ENCODE peak calls at places on chromosomes 11 and 22, in six cellular contexts. O, P, V, C, H and F are unnamed samples.

GRCh38 chr22:24588370-24588755 is 4.5 kb downstream of the LRRC75B start:
- DNase-seq in C (no peak), P (no peak), V (no peak), H (no peak), O (no peak), F (no peak)

GRCh38 chr11:87726511-87726910 is 448.7 kb downstream of the RAB38 start:
- DNase-seq in H (no peak), V (no peak), C (no peak), O (no peak), P (no peak), F (no peak)

GRCh38 chr11:16117989-16118810 is 238.1 kb downstream of the SOX6 start:
- DNase-seq in O (no peak), P (no peak), C (no peak), V (no peak), H (no peak), F (no peak)

GRCh38 chr22:46083383-46084350 is 66.7 kb upstream of the PPARA start:
- DNase-seq in C (no peak), P (no peak), H (no peak), O (no peak), V (no peak), F (no peak)

GRCh38 chr22:50018608-50019291 is 6.2 kb upstream of the IL17REL start:
- DNase-seq in V (no peak), C (no peak), P (no peak), O (no peak), H (no peak), F (no peak)

GRCh38 chr11:86477495-86478155 is 102.9 kb downstream of the CCDC81 start:
- DNase-seq in H (peak), V (no peak), P (no peak), O (no peak), C (no peak), F (no peak)

GRCh38 chr22:39913321-39913720 is 12.4 kb downstream of the GRAP2 start:
- DNase-seq in C (no peak), P (no peak), O (no peak), H (no peak), V (no peak), F (no peak)

GRCh38 chr22:46353483-46354105 is 18.1 kb downstream of the TRMU start:
- DNase-seq in O (no peak), C (no peak), P (no peak), H (no peak), V (no peak), F (no peak)

GRCh38 chr11:126352934-126353801 is 2.3 kb upstream of the ST3GAL4 start:
- DNase-seq in V (no peak), O (no peak), C (peak), H (peak), P (peak), F (no peak)

GRCh38 chr11:60251485-60252207 is 8.7 kb upstream of the MS4A4E start:
- DNase-seq in O (no peak), H (peak), C (peak), P (peak), V (peak), F (no peak)

GRCh38 chr22:37976547-37976946 is 7.8 kb downstream of the SOX10 start:
- DNase-seq in P (no peak), O (no peak), C (no peak), H (no peak), V (no peak), F (no peak)

GRCh38 chr11:6404341-6405038 is 14.2 kb downstream of the SMPD1 start:
- DNase-seq in V (no peak), O (no peak), P (no peak), C (no peak), H (no peak), F (no peak)

GRCh38 chr11:44456544-44457270 is 108.8 kb upstream of the CD82 start:
- DNase-seq in H (no peak), P (no peak), O (peak), V (peak), C (no peak), F (peak)

GRCh38 chr11:14980854-14981253 is 8.7 kb upstream of the CALCA start:
- DNase-seq in O (no peak), P (no peak), V (no peak), C (no peak), H (no peak), F (no peak)

DNA sequence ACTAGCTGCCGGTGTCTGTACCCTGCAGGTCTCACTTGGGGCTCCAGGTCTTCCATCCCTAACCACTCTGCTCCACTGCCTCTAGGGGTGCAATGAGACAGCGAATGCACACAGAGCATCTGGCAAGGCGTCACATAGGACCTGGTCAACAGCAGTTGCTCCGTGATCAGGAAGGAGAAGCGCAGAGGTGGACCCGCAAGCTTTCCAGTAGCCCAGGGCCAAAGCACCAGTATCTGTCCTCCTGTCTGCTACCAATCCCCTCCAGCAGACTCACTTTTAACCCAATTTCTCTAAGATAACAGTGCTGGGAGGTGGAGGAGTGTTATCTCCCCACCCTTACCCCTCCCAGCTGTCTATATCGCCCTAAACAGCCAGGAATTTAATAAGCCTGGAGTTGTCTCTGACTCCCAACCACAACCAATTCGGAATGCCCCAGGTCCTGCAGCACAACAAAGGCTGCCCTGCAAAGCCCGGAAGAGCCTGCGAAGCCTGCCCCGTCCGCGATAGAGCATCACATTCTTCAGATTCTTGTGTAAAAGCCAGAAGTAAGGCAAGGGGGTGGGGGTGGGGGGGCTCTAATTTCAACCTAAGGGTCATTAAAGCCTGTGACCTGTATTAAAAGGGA is 19.3 kb downstream of the MYH9 start:
- DNase-seq in C (peak), P (no peak), O (peak), H (peak), V (no peak), F (no peak)
- TF ChIP-seq ATF3 in C (no peak), P (no peak), O (no peak), H (peak), V (no peak), F (no peak)

GRCh38 chr11:74055938-74056337 is 47.1 kb upstream of the UCP3 start:
- DNase-seq in P (no peak), H (no peak), C (peak), V (peak), O (no peak), F (no peak)
- TF ChIP-seq ATF3 in P (no peak), H (peak), C (no peak), V (no peak), O (no peak), F (no peak)

GRCh38 chr11:996681-997080 is 39.8 kb downstream of the MUC6 start:
- DNase-seq in H (no peak), P (no peak), O (no peak), V (no peak), C (no peak), F (no peak)
- TF ChIP-seq ATF3 in H (no peak), P (no peak), O (no peak), V (no peak), C (no peak), F (no peak)

DNA sequence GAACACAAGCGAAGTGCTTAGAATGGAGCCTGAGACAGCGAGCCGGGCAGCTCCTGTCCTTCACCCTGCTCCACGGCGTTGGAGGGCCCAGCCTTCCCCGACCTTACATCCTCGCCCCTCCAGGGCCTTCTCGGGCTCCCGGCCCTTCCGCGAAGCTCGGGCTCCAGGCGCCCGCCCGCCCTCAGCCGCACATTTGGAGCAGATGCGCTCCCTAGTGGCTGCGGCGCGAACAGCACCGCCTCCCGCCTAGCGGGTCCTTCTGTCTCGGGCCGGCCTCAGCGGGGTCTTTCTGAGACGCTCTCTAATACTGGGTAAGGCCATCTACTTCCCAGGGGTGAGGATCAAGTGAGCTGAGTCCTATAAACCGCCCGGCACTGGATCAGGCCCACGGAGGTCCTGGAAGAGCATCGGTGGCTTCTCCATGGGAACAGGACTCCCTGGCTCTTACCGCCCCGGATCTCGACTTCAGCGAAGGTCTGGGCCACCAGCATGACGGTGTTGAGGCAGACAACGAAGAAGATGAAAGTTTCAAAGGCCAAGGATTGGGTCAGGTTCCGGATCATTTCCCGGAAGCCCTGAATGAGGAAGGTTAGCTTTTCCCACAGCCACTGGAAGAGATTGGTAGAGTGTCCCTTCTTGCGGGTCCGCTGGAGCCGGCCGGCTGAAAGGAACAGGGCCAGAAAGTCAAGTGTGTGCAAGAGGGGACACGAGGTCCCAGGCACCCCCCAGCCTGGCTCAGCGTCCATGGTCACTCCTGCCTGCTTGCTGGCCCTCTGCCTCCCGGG is 3.7 kb downstream of the CATSPER1 start:
- DNase-seq in P (no peak), C (peak), H (peak), O (peak), V (no peak), F (peak)
- TF ChIP-seq ATF3 in P (no peak), C (no peak), H (no peak), O (no peak), V (no peak), F (no peak)

GRCh38 chr11:104944080-104944479 is 24.3 kb downstream of the CASP4 start:
- DNase-seq in O (no peak), C (peak), V (no peak), H (no peak), P (no peak), F (no peak)
- TF ChIP-seq ATF3 in O (no peak), C (no peak), V (no peak), H (no peak), P (no peak), F (no peak)

GRCh38 chr22:30127749-30128166 is 47.5 kb downstream of the HORMAD2 start:
- DNase-seq in O (no peak), V (no peak), P (no peak), C (no peak), H (no peak), F (no peak)

GRCh38 chr22:30121988-30122387 is 41.7 kb downstream of the HORMAD2 start:
- DNase-seq in V (no peak), O (no peak), C (no peak), H (no peak), P (peak), F (no peak)

GRCh38 chr22:30128511-30128910 is 48.2 kb downstream of the HORMAD2 start:
- DNase-seq in C (no peak), P (no peak), O (no peak), V (no peak), H (no peak), F (no peak)

GRCh38 chr22:30123463-30123862 is 43.2 kb downstream of the HORMAD2 start:
- DNase-seq in P (no peak), H (no peak), O (no peak), V (no peak), C (no peak), F (no peak)
- TF ChIP-seq ATF3 in P (no peak), H (no peak), O (no peak), V (no peak), C (no peak), F (no peak)

GRCh38 chr11:1701041-1701807 is 4.2 kb downstream of the KRTAP5-6 start:
- DNase-seq in C (no peak), P (no peak), V (no peak), H (no peak), O (no peak), F (no peak)
- TF ChIP-seq ATF3 in C (no peak), P (no peak), V (no peak), H (no peak), O (no peak), F (no peak)

GRCh38 chr11:380996-381395 is 11.7 kb downstream of the B4GALNT4 start:
- DNase-seq in V (no peak), O (no peak), C (no peak), P (no peak), H (no peak), F (no peak)
- TF ChIP-seq ATF3 in V (no peak), O (no peak), C (no peak), P (no peak), H (no peak), F (no peak)

GRCh38 chr11:112632866-112633505 is 328.2 kb upstream of the NCAM1 start:
- DNase-seq in P (no peak), H (no peak), O (no peak), V (no peak), C (no peak), F (no peak)
- TF ChIP-seq ATF3 in P (no peak), H (no peak), O (no peak), V (no peak), C (no peak), F (no peak)

GRCh38 chr11:11390068-11390775 is 37.2 kb upstream of the CSNK2A3 start:
- DNase-seq in C (no peak), O (no peak), P (no peak), H (no peak), V (no peak), F (no peak)

GRCh38 chr11:11389238-11389637 is 36.2 kb upstream of the CSNK2A3 start:
- DNase-seq in H (no peak), V (no peak), C (no peak), O (no peak), P (no peak), F (no peak)

GRCh38 chr11:11391169-11391568 is 38.1 kb upstream of the CSNK2A3 start:
- DNase-seq in H (no peak), P (no peak), V (no peak), O (no peak), C (no peak), F (no peak)

GRCh38 chr11:11395126-11395525 is 42.1 kb upstream of the CSNK2A3 start:
- DNase-seq in P (no peak), O (no peak), H (no peak), V (no peak), C (no peak), F (no peak)

GRCh38 chr11:11391796-11392195 is 38.7 kb upstream of the CSNK2A3 start:
- DNase-seq in V (peak), C (no peak), P (no peak), O (no peak), H (no peak), F (no peak)
- TF ChIP-seq ATF3 in V (no peak), C (no peak), P (no peak), O (no peak), H (no peak), F (no peak)